ENCODE peak calls at places on chromosomes 11 and 22, in ten cellular contexts. O is GM13977, B is transverse colon, R is NB4, U is WERI-Rb-1, N is omental fat pad, W is ovary, P is Peyer's patch, S is cardiac muscle cell, D is fibroblast of the aortic adventitia. E is an unnamed sample.

GRCh38 chr11:123145661-123146060 is 49.4 kb downstream of the CLMP start:
- DNase-seq in U (peak), O (no peak), P (no peak), N (no peak), W (no peak), R (no peak), D (no peak), S (peak), B (no peak), E (no peak)

GRCh38 chr11:130772266-130773227 is 143.7 kb downstream of the SNX19 start:
- DNase-seq in U (no peak), O (no peak), B (peak), W (no peak), S (no peak), R (peak), N (no peak), D (peak), P (peak), E (peak)

GRCh38 chr11:32312865-32313403 is 122.4 kb downstream of the WT1 start:
- DNase-seq in S (peak), U (peak), R (peak), N (no peak), W (peak), O (peak), D (peak), P (no peak), B (peak), E (no peak)

GRCh38 chr22:42639541-42640241 is 710 bp downstream of the ATP5MGL start:
- DNase-seq in P (no peak), R (no peak), W (no peak), S (no peak), O (no peak), B (no peak), D (no peak), U (no peak), N (no peak), E (no peak)

GRCh38 chr11:93842461-93842860 is 8.0 kb downstream of the VSTM5 start:
- DNase-seq in R (no peak), P (peak), D (peak), S (no peak), O (no peak), N (no peak), U (no peak), W (no peak), B (peak), E (no peak)

GRCh38 chr11:9038537-9038936 is 34.7 kb upstream of the NRIP3 start:
- DNase-seq in W (no peak), B (no peak), O (no peak), S (no peak), P (no peak), D (no peak), U (no peak), N (no peak), R (peak), E (no peak)

GRCh38 chr22:24304067-24304675 is 33.5 kb downstream of the SPECC1L start:
- DNase-seq in W (no peak), D (no peak), U (no peak), R (no peak), S (no peak), O (no peak), P (peak), N (no peak), B (no peak), E (no peak)

GRCh38 chr11:45333506-45333971 is 47.4 kb upstream of the SYT13 start:
- DNase-seq in D (peak), W (peak), R (peak), O (no peak), P (peak), S (no peak), U (peak), N (no peak), B (peak), E (peak)

GRCh38 chr22:27348634-27349033 is 452.9 kb downstream of the MN1 start:
- DNase-seq in D (peak), N (no peak), B (no peak), W (no peak), O (no peak), U (no peak), P (no peak), R (peak), S (no peak), E (no peak)

DNA sequence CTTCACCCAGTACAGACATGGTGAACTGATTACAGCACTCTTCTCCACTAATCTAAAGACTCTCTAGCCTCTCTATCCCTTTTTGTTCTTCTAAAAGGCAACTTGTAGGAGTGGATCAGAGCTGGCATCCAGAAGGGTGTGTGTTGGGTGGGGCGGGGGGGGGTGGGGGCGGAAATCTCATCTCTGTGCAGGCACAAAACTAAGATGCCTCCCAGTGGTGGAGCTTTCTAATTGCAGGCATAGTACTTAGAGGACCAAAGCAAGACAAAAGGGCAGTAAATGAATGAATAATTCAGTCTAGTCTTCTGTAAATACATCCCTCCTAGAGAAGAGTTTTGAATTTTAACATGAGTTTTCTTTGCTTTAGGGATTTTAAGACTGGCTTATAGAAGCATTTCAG is 11.4 kb upstream of the EMID1 start:
- DNase-seq in S (no peak), U (no peak), D (no peak), O (no peak), P (no peak), W (no peak), B (no peak), R (no peak), N (no peak), E (no peak)
- TF ChIP-seq CTCF in S (no peak), U (peak), D (no peak), O (peak), P (no peak), W (no peak), B (no peak), R (peak), N (no peak), E (no peak)

GRCh38 chr11:128361451-128362020 is 225.8 kb downstream of the ETS1 start:
- DNase-seq in O (no peak), R (no peak), U (no peak), S (peak), N (no peak), B (no peak), P (peak), W (no peak), D (peak), E (no peak)
- TF ChIP-seq CTCF in O (no peak), R (no peak), U (no peak), S (no peak), N (no peak), B (no peak), P (no peak), W (no peak), D (no peak), E (no peak)

DNA sequence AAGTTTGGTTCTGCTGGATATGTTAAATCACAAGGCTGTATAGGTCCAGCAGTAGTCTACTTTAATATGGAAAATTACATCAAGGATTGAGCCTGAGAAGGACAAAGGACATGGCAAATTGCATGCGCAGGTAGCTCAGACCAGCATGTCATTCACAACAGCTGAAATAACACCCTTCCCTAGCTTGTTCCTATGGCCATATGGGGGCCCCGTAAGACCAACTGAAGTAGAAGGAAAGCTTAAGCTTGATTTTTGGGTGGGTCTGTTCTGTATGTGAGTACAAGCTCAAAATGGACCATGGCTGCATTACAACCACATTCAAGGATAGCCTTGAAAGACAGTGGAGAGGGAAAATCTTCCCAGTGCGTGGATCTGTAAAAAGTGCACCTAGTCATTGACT is 20.6 kb upstream of the PDE3B start:
- DNase-seq in N (no peak), D (no peak), W (no peak), S (no peak), B (no peak), O (no peak), U (no peak), P (no peak), R (peak), E (no peak)
- TF ChIP-seq CTCF in N (no peak), D (no peak), W (no peak), S (no peak), B (no peak), O (no peak), U (no peak), P (no peak), R (no peak), E (no peak)

GRCh38 chr22:46006379-46007002 is 29.5 kb upstream of the WNT7B start:
- DNase-seq in O (peak), D (peak), U (peak), B (peak), W (peak), S (peak), N (peak), P (peak), R (peak), E (peak)
- TF ChIP-seq CTCF in O (peak), D (peak), U (peak), B (peak), W (peak), S (peak), N (peak), P (peak), R (peak), E (peak)

E was measured in osteocyte.